ENCODE peak calls at places on chromosomes 1 and 21, in six cellular contexts. One of them, this sample, is unnamed. For H3K4me1, the result is how much of the 10 kb centered on the place peaks cover.

GRCh38 chr21:35284199-35284598 is 235.1 kb upstream of the RUNX1 start:
- DNase-seq in MM.1S: no peak
- DNase-seq in heart left ventricle: peak
- DNase-seq in endodermal cell: no peak
- DNase-seq in pancreas: no peak
- DNase-seq in body of pancreas: peak
- DNase-seq in this sample: no peak

GRCh38 chr1:227379555-227379892 is 61.2 kb upstream of the CDC42BPA start:
- DNase-seq in heart left ventricle: no peak
- DNase-seq in endodermal cell: no peak
- DNase-seq in pancreas: no peak
- DNase-seq in MM.1S: no peak
- DNase-seq in body of pancreas: no peak
- DNase-seq in this sample: no peak

GRCh38 chr1:4005431-4005830 is 105.4 kb upstream of the C1orf174 start:
- DNase-seq in pancreas: no peak
- DNase-seq in body of pancreas: no peak
- DNase-seq in endodermal cell: no peak
- DNase-seq in heart left ventricle: no peak
- DNase-seq in MM.1S: no peak
- DNase-seq in this sample: no peak

GRCh38 chr1:59123081-59123675 is 173.7 kb upstream of the FGGY start:
- DNase-seq in heart left ventricle: no peak
- DNase-seq in pancreas: no peak
- DNase-seq in MM.1S: no peak
- DNase-seq in body of pancreas: no peak
- DNase-seq in endodermal cell: no peak
- DNase-seq in this sample: no peak

GRCh38 chr1:113007706-113008364 is 51.8 kb upstream of the SLC16A1 start:
- DNase-seq in MM.1S: no peak
- DNase-seq in body of pancreas: no peak
- DNase-seq in endodermal cell: no peak
- DNase-seq in pancreas: no peak
- DNase-seq in heart left ventricle: no peak
- DNase-seq in this sample: no peak

GRCh38 chr1:200082329-200082728 is 54.8 kb downstream of the NR5A2 start:
- DNase-seq in endodermal cell: no peak
- DNase-seq in pancreas: no peak
- DNase-seq in heart left ventricle: no peak
- DNase-seq in body of pancreas: no peak
- DNase-seq in MM.1S: no peak
- DNase-seq in this sample: no peak

GRCh38 chr1:85473390-85473789 is 8.4 kb upstream of the DDAH1 start:
- DNase-seq in MM.1S: no peak
- DNase-seq in heart left ventricle: no peak
- DNase-seq in pancreas: no peak
- DNase-seq in body of pancreas: no peak
- DNase-seq in endodermal cell: no peak
- DNase-seq in this sample: peak

GRCh38 chr21:42568834-42569731 is 55.4 kb downstream of the SLC37A1 start:
- DNase-seq in body of pancreas: peak
- DNase-seq in endodermal cell: peak
- DNase-seq in heart left ventricle: no peak
- DNase-seq in pancreas: peak
- DNase-seq in MM.1S: no peak
- DNase-seq in this sample: peak

GRCh38 chr1:83978056-83978455 is 20.9 kb downstream of the TTLL7 start:
- DNase-seq in pancreas: no peak
- DNase-seq in heart left ventricle: no peak
- DNase-seq in endodermal cell: no peak
- DNase-seq in body of pancreas: no peak
- DNase-seq in MM.1S: no peak
- DNase-seq in this sample: no peak

GRCh38 chr1:41420877-41421276 is 59.6 kb downstream of the FOXO6 start:
- DNase-seq in MM.1S: no peak
- DNase-seq in heart left ventricle: no peak
- DNase-seq in pancreas: no peak
- DNase-seq in endodermal cell: no peak
- DNase-seq in body of pancreas: no peak
- DNase-seq in this sample: no peak

GRCh38 chr1:219945795-219946194 is 17.4 kb upstream of the SLC30A10 start:
- DNase-seq in endodermal cell: no peak
- DNase-seq in MM.1S: peak
- DNase-seq in body of pancreas: no peak
- DNase-seq in heart left ventricle: no peak
- DNase-seq in pancreas: no peak
- DNase-seq in this sample: no peak

GRCh38 chr1:198030682-198031081 is 113.5 kb downstream of the LHX9 start:
- DNase-seq in endodermal cell: no peak
- DNase-seq in heart left ventricle: no peak
- DNase-seq in body of pancreas: peak
- DNase-seq in MM.1S: peak
- DNase-seq in pancreas: no peak
- DNase-seq in this sample: no peak

GRCh38 chr21:27393726-27394125 is 426.8 kb upstream of the ADAMTS5 start:
- DNase-seq in endodermal cell: no peak
- DNase-seq in MM.1S: no peak
- DNase-seq in pancreas: no peak
- DNase-seq in body of pancreas: no peak
- DNase-seq in heart left ventricle: no peak
- DNase-seq in this sample: no peak

GRCh38 chr21:34526618-34527290 is 14.7 kb upstream of the KCNE1 start:
- DNase-seq in MM.1S: peak
- DNase-seq in heart left ventricle: peak
- DNase-seq in pancreas: no peak
- DNase-seq in endodermal cell: peak
- DNase-seq in body of pancreas: peak
- DNase-seq in this sample: peak

GRCh38 chr1:203278885-203279406 is 26.4 kb upstream of the BTG2 start:
- DNase-seq in heart left ventricle: no peak
- DNase-seq in MM.1S: no peak
- DNase-seq in pancreas: no peak
- DNase-seq in endodermal cell: no peak
- DNase-seq in body of pancreas: no peak
- DNase-seq in this sample: no peak

GRCh38 chr1:100528861-100529260 is 9.1 kb upstream of the GPR88 start:
- DNase-seq in body of pancreas: no peak
- DNase-seq in heart left ventricle: no peak
- DNase-seq in MM.1S: no peak
- DNase-seq in pancreas: no peak
- DNase-seq in endodermal cell: no peak
- DNase-seq in this sample: no peak

GRCh38 chr21:16587671-16588379 is 858.0 kb downstream of the USP25 start:
- DNase-seq in MM.1S: no peak
- DNase-seq in body of pancreas: peak
- DNase-seq in pancreas: no peak
- DNase-seq in endodermal cell: peak
- DNase-seq in heart left ventricle: no peak
- DNase-seq in this sample: no peak

GRCh38 chr1:30912913-30913652 is 4.5 kb upstream of the SDC3 start:
- DNase-seq in MM.1S: no peak
- DNase-seq in heart left ventricle: peak
- DNase-seq in endodermal cell: peak
- DNase-seq in pancreas: peak
- DNase-seq in body of pancreas: peak
- DNase-seq in this sample: peak

GRCh38 chr1:167033646-167034045 is 44.6 kb downstream of the MAEL start:
- DNase-seq in body of pancreas: no peak
- DNase-seq in heart left ventricle: no peak
- DNase-seq in MM.1S: no peak
- DNase-seq in pancreas: no peak
- DNase-seq in endodermal cell: no peak
- DNase-seq in this sample: no peak

GRCh38 chr1:85200367-85200869 is 398 bp downstream of the SYDE2 start:
- DNase-seq in MM.1S: no peak
- DNase-seq in heart left ventricle: no peak
- DNase-seq in body of pancreas: no peak
- DNase-seq in pancreas: peak
- DNase-seq in endodermal cell: peak
- DNase-seq in this sample: peak

GRCh38 chr1:76620371-76620770 is 246.9 kb upstream of the ST6GALNAC5 start:
- DNase-seq in MM.1S: no peak
- DNase-seq in heart left ventricle: no peak
- DNase-seq in body of pancreas: no peak
- DNase-seq in pancreas: no peak
- DNase-seq in endodermal cell: no peak
- DNase-seq in this sample: no peak

GRCh38 chr1:19922015-19922688 is 1.3 kb downstream of the PLA2G2E start:
- DNase-seq in body of pancreas: no peak
- DNase-seq in pancreas: no peak
- DNase-seq in MM.1S: no peak
- DNase-seq in endodermal cell: peak
- DNase-seq in heart left ventricle: no peak
- DNase-seq in this sample: no peak

GRCh38 chr1:228046421-228047182 is 35.9 kb upstream of the ARF1 start:
- DNase-seq in body of pancreas: no peak
- DNase-seq in heart left ventricle: no peak
- DNase-seq in pancreas: no peak
- DNase-seq in endodermal cell: no peak
- DNase-seq in MM.1S: no peak
- DNase-seq in this sample: no peak

GRCh38 chr1:95196017-95196416 is 38.0 kb upstream of the RWDD3 start:
- DNase-seq in body of pancreas: no peak
- DNase-seq in endodermal cell: no peak
- DNase-seq in MM.1S: no peak
- DNase-seq in heart left ventricle: no peak
- DNase-seq in pancreas: no peak
- DNase-seq in this sample: no peak

GRCh38 chr1:227934476-227935313 is 13.0 kb downstream of the WNT9A start:
- DNase-seq in body of pancreas: peak
- DNase-seq in endodermal cell: no peak
- DNase-seq in pancreas: no peak
- DNase-seq in MM.1S: no peak
- DNase-seq in heart left ventricle: no peak
- DNase-seq in this sample: no peak

GRCh38 chr1:190029441-190029840 is 448.2 kb downstream of the BRINP3 start:
- DNase-seq in endodermal cell: no peak
- DNase-seq in MM.1S: no peak
- DNase-seq in pancreas: no peak
- DNase-seq in heart left ventricle: no peak
- DNase-seq in body of pancreas: no peak
- DNase-seq in this sample: no peak

GRCh38 chr1:21326861-21327344 is 36.6 kb upstream of the ECE1 start:
- DNase-seq in MM.1S: no peak
- DNase-seq in endodermal cell: no peak
- DNase-seq in pancreas: no peak
- DNase-seq in body of pancreas: peak
- DNase-seq in heart left ventricle: peak
- DNase-seq in this sample: no peak

GRCh38 chr1:8194481-8195227 is 123.3 kb upstream of the SLC45A1 start:
- DNase-seq in body of pancreas: no peak
- DNase-seq in endodermal cell: no peak
- DNase-seq in pancreas: no peak
- DNase-seq in MM.1S: no peak
- DNase-seq in heart left ventricle: no peak
- DNase-seq in this sample: no peak
- H3K4me3 ChIP-seq in body of pancreas: no peak
- H3K4me3 ChIP-seq in endodermal cell: no peak
- H3K4me3 ChIP-seq in pancreas: no peak
- H3K4me3 ChIP-seq in MM.1S: no peak
- H3K4me3 ChIP-seq in heart left ventricle: no peak
- H3K4me3 ChIP-seq in this sample: no peak

DNA sequence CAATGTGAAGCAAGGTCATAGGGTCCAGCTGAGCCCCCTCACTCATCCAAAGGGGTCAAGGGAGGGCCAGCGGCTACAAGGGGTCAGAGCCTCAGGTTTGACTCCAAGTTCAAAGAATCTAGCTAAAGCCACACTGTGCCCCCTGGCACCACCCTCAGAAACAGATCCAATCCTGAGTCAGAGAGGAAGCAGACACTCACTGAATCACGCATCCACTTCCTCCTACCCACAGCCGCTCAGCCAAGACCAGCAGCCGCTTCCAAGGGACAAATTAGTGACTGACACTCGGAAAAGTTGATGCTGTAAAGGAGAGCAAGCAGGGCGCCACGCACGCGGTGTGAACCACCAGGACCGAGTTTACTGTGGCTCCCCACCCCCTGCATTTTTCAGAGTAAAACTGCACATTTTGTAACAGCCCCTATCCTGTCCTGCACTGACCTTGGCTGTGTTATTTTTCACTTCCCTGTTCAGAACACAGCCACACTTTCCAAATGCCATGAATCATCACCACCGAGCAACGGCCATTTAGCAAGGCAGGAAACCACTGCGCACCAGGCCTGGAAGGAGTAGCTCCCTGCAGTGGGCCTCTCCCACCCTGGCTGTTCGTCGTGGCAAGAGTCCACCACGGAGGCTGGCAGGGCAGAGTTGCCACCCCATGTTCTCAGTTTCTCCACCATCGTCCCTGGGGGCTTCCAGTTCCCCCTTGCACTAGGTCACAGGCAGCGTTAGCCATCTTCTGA is 147.8 kb downstream of the TOMM20 start:
- DNase-seq in pancreas: no peak
- DNase-seq in heart left ventricle: peak
- DNase-seq in body of pancreas: peak
- DNase-seq in endodermal cell: peak
- DNase-seq in MM.1S: peak
- DNase-seq in this sample: peak
- H3K4me1 ChIP-seq in pancreas: under half
- H3K4me1 ChIP-seq in heart left ventricle: under half
- H3K4me1 ChIP-seq in body of pancreas: half or more
- H3K4me1 ChIP-seq in endodermal cell: under half
- H3K4me1 ChIP-seq in MM.1S: under half
- H3K4me1 ChIP-seq in this sample: half or more

DNA sequence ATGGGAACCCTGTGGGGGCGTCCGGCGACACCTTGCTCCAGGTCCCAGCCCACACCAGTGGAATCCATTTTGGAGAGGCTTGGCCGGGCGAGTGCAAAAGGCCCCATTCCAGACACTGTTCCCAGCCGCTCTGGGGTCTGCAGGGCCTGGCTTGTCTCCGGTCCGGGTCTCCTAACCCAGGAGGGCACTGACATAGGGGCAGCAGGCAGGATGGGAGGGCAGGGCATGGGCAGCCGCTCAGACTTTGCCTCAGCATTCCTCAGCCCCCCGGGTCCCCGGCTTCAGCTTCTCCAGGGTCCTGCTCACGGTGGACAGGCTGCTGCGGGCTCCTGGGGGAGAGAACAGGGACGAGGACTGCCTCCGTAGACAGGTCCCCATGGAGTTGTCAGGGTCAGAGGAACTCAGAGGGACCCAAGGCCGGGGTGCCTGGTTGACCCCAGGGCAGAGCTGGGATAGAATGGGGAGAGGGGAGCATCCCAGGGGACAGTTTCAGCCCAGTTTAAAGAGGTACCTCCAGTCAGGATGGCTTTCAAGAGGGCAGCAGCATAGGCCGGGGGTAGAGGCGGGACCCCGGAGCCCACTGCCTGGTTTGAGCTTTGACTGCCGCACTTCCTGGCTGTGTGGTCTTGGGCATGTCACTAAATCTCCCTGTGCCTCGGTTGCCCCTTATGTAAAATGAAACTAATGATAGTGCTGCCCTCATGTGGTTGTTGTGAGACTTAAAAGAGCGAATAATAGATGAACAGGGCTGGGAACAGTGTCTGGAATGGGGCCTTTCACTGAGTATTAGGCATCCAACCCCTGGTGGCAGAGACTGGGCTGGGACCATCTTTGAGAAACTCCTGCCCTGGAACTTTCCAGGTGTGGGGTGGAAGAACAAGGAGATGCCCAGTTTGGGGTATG is 3.7 kb downstream of the KNCN start:
- DNase-seq in MM.1S: peak
- DNase-seq in endodermal cell: peak
- DNase-seq in heart left ventricle: no peak
- DNase-seq in body of pancreas: no peak
- DNase-seq in pancreas: peak
- DNase-seq in this sample: no peak
- H3K4me3 ChIP-seq in MM.1S: peak
- H3K4me3 ChIP-seq in endodermal cell: no peak
- H3K4me3 ChIP-seq in heart left ventricle: no peak
- H3K4me3 ChIP-seq in body of pancreas: no peak
- H3K4me3 ChIP-seq in pancreas: no peak
- H3K4me3 ChIP-seq in this sample: no peak

GRCh38 chr1:16015491-16015890 is 2.4 kb downstream of the HSPB7 start:
- DNase-seq in MM.1S: no peak
- DNase-seq in pancreas: peak
- DNase-seq in endodermal cell: no peak
- DNase-seq in heart left ventricle: no peak
- DNase-seq in body of pancreas: no peak
- DNase-seq in this sample: no peak
- H3K4me1 ChIP-seq in MM.1S: under half
- H3K4me1 ChIP-seq in pancreas: under half
- H3K4me1 ChIP-seq in endodermal cell: under half
- H3K4me1 ChIP-seq in heart left ventricle: under half
- H3K4me1 ChIP-seq in body of pancreas: half or more
- H3K4me1 ChIP-seq in this sample: under half